ENCODE peak calls at places on chromosomes 16 and 17, in eight cellular contexts. H, F, U, O, B, R, K and Z are unnamed samples.

GRCh38 chr16:88289549-88290344 is 93.0 kb upstream of the ZNF469 start:
- DNase-seq in H (no peak), F (no peak), U (no peak), O (no peak), B (no peak), R (no peak), K (no peak), Z (peak)

GRCh38 chr17:3961564-3962047 is 2.6 kb downstream of the ATP2A3 start:
- DNase-seq in H (no peak), F (no peak), U (no peak), O (no peak), B (peak), R (no peak), K (no peak), Z (peak)

GRCh38 chr17:51346218-51346982 is 86.1 kb downstream of the UTP18 start:
- DNase-seq in H (no peak), F (no peak), U (no peak), O (no peak), B (no peak), R (no peak), K (no peak), Z (no peak)

GRCh38 chr16:15523092-15523541 is 88.7 kb downstream of the BMERB1 start:
- DNase-seq in H (no peak), F (no peak), U (no peak), O (no peak), B (peak), R (no peak), K (peak), Z (peak)

GRCh38 chr16:51153275-51153991 is 2.4 kb upstream of the SALL1 start:
- DNase-seq in H (no peak), F (no peak), U (no peak), O (no peak), B (no peak), R (no peak), K (no peak), Z (no peak)

GRCh38 chr17:65677932-65678331 is 116.5 kb upstream of the AXIN2 start:
- DNase-seq in H (no peak), F (no peak), U (no peak), O (peak), B (no peak), R (no peak), K (no peak), Z (no peak)

GRCh38 chr16:57092786-57093301 is 461 bp downstream of the CPNE2 start:
- DNase-seq in H (peak), F (no peak), U (peak), O (no peak), B (no peak), R (peak), K (no peak), Z (peak)

GRCh38 chr16:68762996-68763756 is 26.1 kb downstream of the CDH1 start:
- DNase-seq in H (no peak), F (no peak), U (no peak), O (no peak), B (no peak), R (no peak), K (no peak), Z (no peak)

GRCh38 chr17:46977348-46977747 is 1.7 kb downstream of the RPRML start:
- DNase-seq in H (peak), F (no peak), U (no peak), O (peak), B (no peak), R (peak), K (no peak), Z (peak)

GRCh38 chr17:66910651-66911285 is 53.7 kb upstream of the CACNG4 start:
- DNase-seq in H (no peak), F (no peak), U (no peak), O (no peak), B (no peak), R (no peak), K (no peak), Z (no peak)

GRCh38 chr16:72811188-72811720 is 236.7 kb downstream of the ZFHX3 start:
- DNase-seq in H (no peak), F (no peak), U (no peak), O (no peak), B (no peak), R (no peak), K (no peak), Z (no peak)

GRCh38 chr17:40366861-40367518 is 2.5 kb upstream of the GJD3 start:
- DNase-seq in H (no peak), F (no peak), U (no peak), O (no peak), B (no peak), R (no peak), K (no peak), Z (no peak)

GRCh38 chr16:11696266-11697012 is 28.2 kb downstream of the SNN start:
- DNase-seq in H (no peak), F (no peak), U (no peak), O (no peak), B (no peak), R (no peak), K (no peak), Z (no peak)

DNA sequence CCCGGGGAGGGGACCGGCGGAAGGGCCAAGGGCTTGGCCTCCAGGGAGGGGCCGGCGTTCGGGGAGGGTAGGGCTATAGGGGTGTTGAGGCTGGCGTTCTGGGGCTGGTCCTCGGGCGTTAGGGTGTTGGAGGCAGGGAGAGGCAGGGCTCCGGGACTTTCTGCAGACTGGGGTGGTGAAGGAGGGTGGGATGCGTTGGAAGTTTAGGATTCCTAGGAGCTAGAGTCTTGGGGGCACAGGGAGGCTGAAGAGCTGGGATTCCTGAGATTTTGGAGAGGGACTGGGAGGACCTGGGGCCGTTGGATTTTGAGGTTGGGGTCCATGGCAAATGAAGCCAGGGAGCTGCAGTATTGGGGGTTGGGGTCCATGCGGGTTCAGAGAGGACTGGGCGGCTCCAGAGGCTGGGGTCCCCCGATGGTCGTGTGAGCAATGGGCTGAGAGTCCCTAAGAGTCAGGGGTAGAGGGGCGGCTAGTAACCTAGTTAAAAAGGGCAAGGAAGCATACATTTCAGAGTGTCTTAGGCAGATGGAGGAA is 740 bp downstream of the NFATC2IP start:
- DNase-seq in H (no peak), F (peak), U (no peak), O (no peak), B (no peak), R (no peak), K (no peak), Z (peak)
- H3K4me3 ChIP-seq in H (peak), F (peak), U (peak), O (peak), B (peak), R (peak), K (peak), Z (peak)

GRCh38 chr17:82291582-82292250 is 18.2 kb upstream of the CSNK1D start:
- DNase-seq in H (no peak), F (no peak), U (no peak), O (no peak), B (no peak), R (no peak), K (no peak), Z (peak)

GRCh38 chr17:82295472-82295814 is 21.9 kb upstream of the CSNK1D start:
- DNase-seq in H (no peak), F (no peak), U (no peak), O (no peak), B (no peak), R (no peak), K (no peak), Z (no peak)

GRCh38 chr17:82289822-82290541 is 16.5 kb upstream of the CSNK1D start:
- DNase-seq in H (no peak), F (no peak), U (no peak), O (no peak), B (no peak), R (no peak), K (no peak), Z (no peak)

GRCh38 chr17:82294086-82294773 is 20.7 kb upstream of the CSNK1D start:
- DNase-seq in H (no peak), F (no peak), U (no peak), O (peak), B (no peak), R (no peak), K (no peak), Z (no peak)

GRCh38 chr17:82292251-82293154 is 19.0 kb upstream of the CSNK1D start:
- DNase-seq in H (peak), F (peak), U (peak), O (peak), B (peak), R (peak), K (peak), Z (peak)
- TF ChIP-seq POLR2A in H (peak), F (peak), U (peak), O (peak), B (peak), R (peak), K (peak), Z (peak)

DNA sequence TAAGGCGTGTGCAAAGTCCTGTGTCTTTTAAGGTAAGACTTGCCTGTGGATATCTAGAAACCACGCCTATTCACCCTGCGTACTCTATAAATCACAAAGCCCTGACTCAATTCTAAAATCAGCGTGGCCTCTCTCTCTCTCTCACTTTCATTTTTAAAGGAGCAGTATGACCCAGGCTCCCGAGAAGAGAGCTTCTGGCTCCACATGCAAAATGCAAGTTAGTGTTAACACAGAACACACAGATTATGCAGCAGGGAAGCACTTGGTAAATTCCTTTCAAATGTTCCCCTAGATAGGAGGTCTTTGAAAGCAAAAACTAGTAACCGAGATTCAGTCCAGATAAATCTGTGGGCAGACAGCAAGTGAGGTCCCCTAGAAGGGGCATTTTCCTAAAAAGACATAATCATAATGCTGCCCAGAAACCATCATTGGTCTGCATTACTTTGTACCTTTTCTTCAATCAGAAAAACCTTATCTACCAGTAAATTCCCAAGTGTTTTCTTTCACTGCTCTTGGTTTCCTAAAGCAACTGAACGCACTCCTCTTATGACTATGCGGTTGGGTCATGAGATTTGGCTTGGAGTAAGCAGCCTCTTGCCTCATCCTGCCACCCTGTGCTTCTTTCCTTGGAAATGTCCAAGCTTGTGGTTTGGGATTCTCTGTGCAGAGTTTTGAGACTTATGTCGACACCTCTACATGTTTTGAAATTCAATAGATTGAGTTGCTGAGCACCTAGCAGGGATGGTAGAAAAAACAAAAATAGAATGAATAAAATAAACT is 31.7 kb upstream of the KCNJ2 start:
- DNase-seq in H (peak), F (peak), U (peak), O (peak), B (no peak), R (no peak), K (no peak), Z (no peak)
- TF ChIP-seq CTCF in H (no peak), F (no peak), U (no peak), O (peak), B (no peak), R (no peak), K (no peak), Z (no peak)

DNA sequence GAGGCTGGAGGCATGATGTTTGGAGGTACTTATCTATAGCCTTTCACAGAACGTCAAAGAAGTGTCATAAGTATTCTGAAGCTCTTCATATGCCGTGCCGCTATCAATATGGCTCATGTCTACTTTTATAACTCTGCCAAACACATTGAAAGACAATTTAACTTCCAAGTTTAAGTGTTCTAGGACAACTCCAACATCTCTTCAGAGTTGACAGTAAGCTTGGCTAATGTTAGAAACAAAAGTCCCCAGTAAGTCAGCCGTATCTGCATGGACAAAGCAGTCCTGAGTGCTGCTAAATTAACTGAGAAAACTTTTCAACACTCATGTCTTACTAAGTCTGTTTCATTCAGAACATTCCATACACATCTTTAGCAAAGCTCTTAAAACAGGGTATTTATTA is 32.2 kb downstream of the GRB2 start:
- DNase-seq in H (no peak), F (no peak), U (no peak), O (no peak), B (no peak), R (no peak), K (no peak), Z (no peak)
- H3K4me3 ChIP-seq in H (no peak), F (no peak), U (no peak), O (no peak), B (no peak), R (no peak), K (no peak), Z (no peak)

GRCh38 chr16:30997000-30997886 is 12.2 kb downstream of the HSD3B7 start:
- DNase-seq in H (peak), F (peak), U (peak), O (peak), B (peak), R (peak), K (peak), Z (peak)
- TF ChIP-seq POLR2A in H (peak), F (no peak), U (peak), O (no peak), B (peak), R (no peak), K (no peak), Z (peak)

GRCh38 chr17:75059369-75060345 is 12.6 kb downstream of the KCTD2 start:
- DNase-seq in H (no peak), F (no peak), U (no peak), O (peak), B (no peak), R (no peak), K (no peak), Z (peak)
- TF ChIP-seq CTCF in H (peak), F (no peak), U (peak), O (peak), B (no peak), R (no peak), K (peak), Z (no peak)